ENCODE peak calls at places on chromosomes 3 and 15, in four cellular contexts. A is HepG2, G is H1, J is A549. M is an unnamed sample.

GRCh38 chr3:32419766-32420137 is 28.1 kb downstream of the CMTM7 start:
- DNase-seq in A (no peak), G (no peak), J (no peak), M (no peak)

GRCh38 chr15:25508369-25509002 is 69.7 kb upstream of the UBE3A start:
- DNase-seq in A (peak; percentile 7), G (no peak), J (peak; percentile 6), M (peak; percentile 55)

GRCh38 chr15:28888900-28889299 is 3.1 kb downstream of the APBA2 start:
- DNase-seq in A (no peak), G (no peak), J (no peak), M (no peak)

GRCh38 chr3:69740103-69741021 is 1.1 kb downstream of the MITF start:
- DNase-seq in A (no peak), G (peak; percentile 19), J (no peak), M (peak; percentile 53)

GRCh38 chr15:83475551-83475950 is 28.4 kb downstream of the SH3GL3 start:
- DNase-seq in A (no peak), G (no peak), J (no peak), M (no peak)

GRCh38 chr3:190013943-190014924 is 106.5 kb downstream of the P3H2 start:
- DNase-seq in A (no peak), G (no peak), J (no peak), M (no peak)

GRCh38 chr3:84960581-84960980 is 1.8 kb downstream of the CADM2 start:
- DNase-seq in A (no peak), G (no peak), J (no peak), M (no peak)

GRCh38 chr3:169545606-169546005 is 117.9 kb downstream of the MECOM start:
- DNase-seq in A (no peak), G (no peak), J (no peak), M (no peak)

GRCh38 chr15:39948817-39949216 is 14.9 kb downstream of the EIF2AK4 start:
- DNase-seq in A (peak; percentile 33), G (no peak), J (no peak), M (no peak)

GRCh38 chr3:9028134-9028533 is 64.9 kb upstream of the RAD18 start:
- DNase-seq in A (no peak), G (no peak), J (no peak), M (no peak)

GRCh38 chr3:115169808-115170207 is 22.7 kb upstream of the ZBTB20 start:
- DNase-seq in A (no peak), G (no peak), J (no peak), M (no peak)

GRCh38 chr3:12706504-12707253 is 42.8 kb upstream of the RAF1 start:
- DNase-seq in A (peak; percentile 79), G (peak; percentile 53), J (peak; percentile 59), M (peak; percentile 81)

GRCh38 chr15:64619880-64620839 is 155.2 kb downstream of the RBPMS2 start:
- DNase-seq in A (no peak), G (no peak), J (no peak), M (no peak)

GRCh38 chr3:15271785-15272381 is 60.5 kb downstream of the SH3BP5 start:
- DNase-seq in A (no peak), G (no peak), J (no peak), M (no peak)

GRCh38 chr3:36944012-36944640 is 728 bp downstream of the TRANK1 start:
- DNase-seq in A (no peak), G (no peak), J (peak; percentile 44), M (no peak)

GRCh38 chr3:43030162-43030935 is 51.2 kb downstream of the GASK1A start:
- DNase-seq in A (no peak), G (no peak), J (no peak), M (no peak)

GRCh38 chr3:123310741-123311140 is 109.0 kb downstream of the SEC22A start:
- DNase-seq in A (no peak), G (no peak), J (no peak), M (no peak)

GRCh38 chr3:121545049-121545563 is 682 bp downstream of the POLQ start:
- DNase-seq in A (no peak), G (no peak), J (peak; percentile 31), M (no peak)

GRCh38 chr15:78216276-78217229 is 17.8 kb downstream of the ACSBG1 start:
- DNase-seq in A (no peak), G (no peak), J (peak; percentile 53), M (no peak)

GRCh38 chr15:101168463-101168824 is 83.4 kb downstream of the CHSY1 start:
- DNase-seq in A (no peak), G (no peak), J (no peak), M (no peak)

GRCh38 chr3:194967126-194968117 is 281.7 kb downstream of the FAM43A start:
- DNase-seq in A (no peak), G (no peak), J (no peak), M (no peak)

GRCh38 chr3:149153402-149153801 is 24.0 kb downstream of the HPS3 start:
- DNase-seq in A (no peak), G (no peak), J (no peak), M (no peak)

GRCh38 chr15:74906450-74907276 is at the start of gene FAM219B:
- DNase-seq in A (peak; percentile 78), G (no peak), J (peak; percentile 98), M (peak; percentile 95)
- TF ChIP-seq CHD2 in A (no peak), G (no peak), J (no peak), M (no peak)

GRCh38 chr15:90644946-90645725 is 72.0 kb upstream of the BLM start:
- DNase-seq in A (no peak), G (no peak), J (no peak), M (no peak)

GRCh38 chr15:90644526-90644925 is 72.6 kb upstream of the BLM start:
- DNase-seq in A (no peak), G (no peak), J (no peak), M (no peak)

GRCh38 chr15:90642464-90643300 is 74.5 kb upstream of the BLM start:
- DNase-seq in A (no peak), G (no peak), J (no peak), M (no peak)

GRCh38 chr15:90641581-90642463 is 75.3 kb upstream of the BLM start:
- DNase-seq in A (no peak), G (no peak), J (no peak), M (no peak)

DNA sequence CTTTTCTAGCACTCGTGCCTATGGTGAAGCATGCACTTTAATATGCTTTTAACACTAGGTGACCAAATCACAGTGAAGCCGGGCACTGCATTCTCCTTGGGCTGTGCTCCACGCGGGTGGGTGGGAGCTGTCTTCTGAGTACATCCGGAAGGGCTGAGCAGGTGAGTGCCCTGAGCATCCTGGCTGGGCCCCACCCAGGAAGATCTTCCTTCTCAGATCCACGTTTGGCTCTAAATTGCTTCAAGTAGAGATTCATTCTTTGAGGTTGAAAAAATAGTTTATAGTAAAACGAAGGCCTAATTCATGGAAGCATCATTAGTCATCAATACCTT is 73.9 kb upstream of the BLM start:
- DNase-seq in A (no peak), G (no peak), J (no peak), M (no peak)
- TF ChIP-seq PHF8 in A (no peak), G (no peak), J (no peak), M (no peak)

DNA sequence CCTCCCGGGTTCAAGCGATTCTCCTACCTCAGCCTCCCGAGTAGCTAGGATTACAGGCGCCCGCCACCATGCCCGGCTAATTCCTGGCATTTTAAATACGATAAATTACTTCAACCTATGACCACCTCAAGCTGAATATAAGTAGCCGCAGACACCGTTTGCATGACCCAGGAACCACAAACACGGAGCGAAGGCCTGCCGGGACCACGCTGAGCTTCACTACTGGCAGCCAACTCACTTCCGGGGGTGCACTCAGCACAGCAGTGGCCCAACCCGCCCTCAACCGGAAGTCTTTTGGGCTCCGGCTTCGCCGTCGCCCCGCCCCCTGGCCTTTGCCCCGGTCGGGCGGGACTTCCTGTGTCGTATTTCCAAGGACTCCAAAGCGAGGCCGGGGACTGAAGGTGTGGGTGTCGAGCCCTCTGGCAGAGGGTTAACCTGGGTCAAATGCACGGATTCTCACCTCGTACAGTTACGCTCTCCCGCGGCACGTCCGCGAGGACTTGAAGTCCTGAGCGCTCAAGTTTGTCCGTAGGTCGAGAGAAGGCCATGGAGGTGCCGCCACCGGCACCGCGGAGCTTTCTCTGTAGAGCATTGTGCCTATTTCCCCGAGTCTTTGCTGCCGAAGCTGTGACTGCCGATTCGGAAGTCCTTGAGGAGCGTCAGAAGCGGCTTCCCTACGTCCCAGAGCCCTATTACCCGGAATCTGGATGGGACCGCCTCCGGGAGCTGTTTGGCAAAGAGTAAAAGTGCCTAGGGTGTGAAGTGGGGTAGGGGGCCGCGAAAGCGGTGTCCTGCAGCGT is at the start of gene TIMMDC1:
- DNase-seq in A (peak; percentile 96), G (peak; percentile 89), J (peak; percentile 98), M (peak; percentile 92)
- TF ChIP-seq POLR2A in A (peak; percentile 98), G (peak; percentile 91), J (peak; percentile 82), M (peak; percentile 90)

DNA sequence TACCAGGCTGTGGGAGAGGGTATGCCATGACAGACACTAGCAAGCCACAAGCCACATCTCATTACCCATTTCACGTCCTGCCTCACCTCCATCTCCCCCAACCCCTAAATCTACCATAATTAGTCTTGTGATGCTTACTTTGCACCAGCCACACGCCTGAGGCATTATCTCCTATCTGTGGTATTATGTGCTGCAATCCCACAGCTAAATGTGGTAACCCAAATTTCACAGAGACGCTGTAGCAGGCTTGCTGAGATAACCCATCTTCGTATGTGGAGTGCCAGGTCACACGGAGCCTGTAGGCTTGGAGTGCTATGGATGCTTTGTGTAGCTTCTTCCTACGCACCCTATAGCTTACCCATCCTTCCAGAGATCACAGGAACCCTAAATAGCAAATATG is 256.7 kb upstream of the KCNH8 start:
- DNase-seq in A (no peak), G (no peak), J (no peak), M (no peak)
- TF ChIP-seq CHD2 in A (no peak), G (no peak), J (no peak), M (no peak)

DNA sequence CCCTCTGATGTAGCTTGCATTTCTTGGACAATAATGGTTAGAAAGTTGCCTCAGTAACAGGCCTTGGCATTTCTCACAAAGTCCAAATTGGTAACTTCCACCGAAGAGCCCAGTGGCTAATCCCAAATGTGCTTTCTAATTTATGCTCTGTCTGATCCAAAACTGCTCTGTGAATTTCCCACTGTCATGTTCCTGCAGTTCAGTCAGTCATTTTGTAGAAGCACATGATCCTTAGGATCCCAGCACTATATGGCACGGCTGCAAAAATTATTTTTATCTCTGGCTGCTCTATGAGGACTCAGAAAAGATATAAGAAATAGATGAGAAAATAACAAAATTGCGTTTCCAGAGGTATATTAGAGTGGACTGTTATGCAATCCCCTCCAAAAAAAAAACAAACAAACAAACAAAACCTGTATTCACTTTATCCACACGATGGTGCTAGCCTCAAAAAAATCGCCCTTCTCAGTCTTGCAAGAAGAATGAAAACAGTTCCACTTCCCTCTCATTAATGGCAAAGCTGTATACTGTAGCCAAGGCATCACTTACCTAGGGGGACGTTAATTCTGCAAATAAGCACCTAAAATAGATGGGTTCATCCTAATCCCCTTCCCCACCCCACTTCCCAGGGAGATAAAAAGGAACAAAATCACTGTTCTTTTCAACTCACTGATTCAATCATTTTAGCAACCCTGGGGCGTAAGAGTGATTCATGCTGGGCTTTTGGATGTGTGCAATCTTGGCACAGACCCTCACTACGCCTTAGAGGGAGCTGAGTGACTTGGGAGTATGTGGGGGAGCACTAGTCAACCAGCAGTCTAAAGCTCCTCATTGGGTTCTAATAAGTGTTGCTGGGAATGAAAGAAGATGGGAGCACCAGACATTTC is 61.3 kb downstream of the TMCO5A start:
- DNase-seq in A (peak; percentile 18), G (no peak), J (no peak), M (peak; percentile 11)
- TF ChIP-seq PHF8 in A (no peak), G (no peak), J (no peak), M (no peak)

M was measured in K562.